ENCODE peak calls at places on chromosomes 16 and 17, in eight cellular contexts. P, O, R, C, W, M, Z and Y are unnamed samples.

GRCh38 chr16:1318268-1318545 is 8.8 kb downstream of the UBE2I start:
- DNase-seq in P (no peak), O (no peak), M (no peak), C (no peak), Z (no peak), R (no peak), W (no peak), Y (no peak)

GRCh38 chr16:28824548-28824973 is 1.8 kb downstream of the ATXN2L start:
- DNase-seq in C (no peak), M (no peak), R (no peak), P (no peak), W (no peak), Z (no peak), O (no peak), Y (no peak)

GRCh38 chr17:42562845-42563509 is 1.0 kb downstream of the COASY start:
- DNase-seq in O (no peak), Z (no peak), W (peak), M (no peak), R (no peak), C (peak), P (no peak), Y (no peak)

GRCh38 chr16:83403751-83404150 is 404.0 kb upstream of the HSBP1 start:
- DNase-seq in C (peak), P (no peak), M (no peak), O (no peak), Z (no peak), W (no peak), R (no peak), Y (no peak)

GRCh38 chr16:69485361-69485760 is 60.9 kb downstream of the CYB5B start:
- DNase-seq in C (no peak), W (no peak), M (no peak), Z (no peak), O (no peak), P (no peak), R (no peak), Y (no peak)

GRCh38 chr16:81626181-81626674 is 152.9 kb upstream of the PLCG2 start:
- DNase-seq in C (no peak), O (no peak), R (no peak), M (peak), Z (no peak), P (no peak), W (no peak), Y (no peak)

GRCh38 chr17:72884066-72884465 is 208.4 kb downstream of the SLC39A11 start:
- DNase-seq in Z (no peak), M (no peak), W (no peak), C (no peak), R (no peak), O (no peak), P (no peak), Y (peak)

GRCh38 chr17:45291170-45291805 is 25.5 kb downstream of the MAP3K14 start:
- DNase-seq in O (no peak), R (no peak), M (no peak), P (peak), C (no peak), W (no peak), Z (no peak), Y (no peak)

GRCh38 chr16:17334096-17334495 is 136.7 kb downstream of the XYLT1 start:
- DNase-seq in W (no peak), O (no peak), R (no peak), M (no peak), Z (no peak), C (peak), P (peak), Y (no peak)

GRCh38 chr17:44788139-44788538 is 29.4 kb downstream of the ADAM11 start:
- DNase-seq in O (no peak), P (no peak), M (no peak), Z (no peak), R (no peak), W (peak), C (no peak), Y (no peak)

GRCh38 chr17:29089601-29090044 is 46.7 kb downstream of the PIPOX start:
- DNase-seq in M (no peak), P (no peak), C (no peak), Z (no peak), O (no peak), R (no peak), W (no peak), Y (no peak)

GRCh38 chr17:54280741-54281140 is 458.0 kb downstream of the KIF2B start:
- DNase-seq in P (no peak), W (no peak), M (no peak), C (no peak), Z (no peak), O (no peak), R (no peak), Y (no peak)

GRCh38 chr17:76492250-76492988 is 8.8 kb downstream of the RHBDF2 start:
- DNase-seq in W (peak), M (no peak), O (peak), R (no peak), P (no peak), Z (no peak), C (no peak), Y (no peak)

GRCh38 chr16:88785106-88785924 is at the start of gene PIEZO1:
- DNase-seq in Z (peak), C (peak), O (peak), W (peak), P (peak), M (peak), R (no peak), Y (no peak)

DNA sequence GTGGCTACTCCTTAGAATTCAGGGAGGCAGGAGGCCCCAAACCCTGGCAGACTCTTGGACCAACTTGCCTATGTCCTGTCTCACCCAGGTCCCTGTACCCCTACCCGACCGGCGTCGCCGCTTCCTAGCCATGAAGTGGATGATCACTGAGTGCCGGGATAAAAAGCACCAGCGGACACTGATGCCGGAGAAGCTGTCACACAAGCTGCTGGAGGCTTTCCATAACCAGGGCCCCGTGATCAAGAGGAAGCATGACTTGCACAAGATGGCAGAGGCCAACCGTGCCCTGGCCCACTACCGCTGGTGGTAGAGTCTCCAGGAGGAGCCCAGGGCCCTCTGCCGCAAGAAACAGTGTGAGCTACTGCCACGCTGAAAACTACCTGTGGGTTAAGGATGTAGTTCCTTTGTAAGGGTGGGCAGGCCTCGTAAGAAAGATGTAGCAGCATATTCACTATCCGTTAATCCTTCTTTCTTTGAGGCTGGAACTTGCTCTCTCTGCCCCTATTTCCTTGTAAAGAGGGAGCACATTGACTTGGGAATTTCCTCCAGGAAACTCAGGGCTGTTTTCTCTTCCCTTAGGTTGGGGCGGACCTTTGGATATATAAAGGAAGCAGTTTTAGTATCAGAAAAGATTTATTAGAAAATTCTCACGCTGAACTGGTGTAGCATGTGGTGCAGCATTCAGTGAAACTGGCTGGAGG is 4.1 kb downstream of the MRPS7 start:
- DNase-seq in C (no peak), Z (no peak), P (no peak), W (peak), R (no peak), O (no peak), M (no peak), Y (no peak)
- TF ChIP-seq CTCF in C (no peak), Z (no peak), P (no peak), W (no peak), R (no peak), O (no peak), M (no peak), Y (no peak)

GRCh38 chr17:30992551-30992950 is 21.7 kb downstream of the RNF135 start:
- DNase-seq in M (no peak), P (no peak), Z (peak), W (no peak), C (no peak), R (no peak), O (no peak), Y (no peak)
- TF ChIP-seq CTCF in M (peak), P (no peak), Z (peak), W (no peak), C (no peak), R (no peak), O (no peak), Y (no peak)

DNA sequence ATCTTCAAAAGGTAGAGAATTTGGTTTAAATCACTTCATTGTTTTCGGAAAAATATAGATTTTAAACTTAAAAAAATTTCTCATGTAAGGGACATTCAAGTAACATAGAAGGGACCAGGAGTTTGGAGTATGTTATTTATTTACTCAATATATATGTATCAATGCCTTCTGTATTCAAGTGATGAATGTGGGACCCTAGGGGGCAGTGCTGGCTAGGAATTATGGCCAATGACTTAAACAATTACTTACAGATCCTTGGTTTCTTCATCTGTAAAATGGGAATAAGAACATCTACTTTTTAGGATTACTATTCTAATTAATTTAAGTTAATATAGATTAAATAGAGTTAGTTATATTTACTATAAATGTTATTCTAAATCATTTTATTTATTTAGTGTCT is 886.3 kb upstream of the RBFOX1 start:
- DNase-seq in W (no peak), Z (peak), C (no peak), O (no peak), R (no peak), M (no peak), P (no peak), Y (no peak)
- TF ChIP-seq CTCF in W (no peak), Z (no peak), C (no peak), O (no peak), R (no peak), M (no peak), P (no peak), Y (no peak)

DNA sequence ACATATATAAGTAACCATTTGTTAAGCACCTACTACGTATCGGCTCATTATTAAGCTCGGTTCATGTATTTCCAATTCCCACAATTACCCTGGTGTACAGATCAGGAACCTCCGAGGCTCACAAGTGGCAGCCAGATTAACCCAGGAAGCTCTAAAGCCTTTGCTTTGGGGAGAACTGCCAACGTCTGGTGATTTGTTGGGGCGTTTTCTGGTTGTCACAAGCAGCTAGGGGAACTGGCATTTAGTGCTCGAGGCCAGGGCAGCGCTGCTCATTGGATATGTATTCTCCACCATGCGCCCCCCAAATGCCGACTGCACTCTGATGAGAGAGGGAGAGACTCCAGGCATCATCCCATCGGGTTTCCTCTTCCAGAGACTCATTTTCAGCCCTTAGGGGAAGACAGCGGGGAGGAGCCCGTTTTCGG is 541 bp downstream of the ZNF18 start:
- DNase-seq in C (peak), R (no peak), W (no peak), O (peak), P (no peak), M (peak), Z (peak), Y (peak)
- TF ChIP-seq CTCF in C (peak), R (no peak), W (peak), O (no peak), P (no peak), M (no peak), Z (no peak), Y (no peak)